ENCODE peak calls at places on chromosome 11, in four cellular contexts. K, E, A and I are unnamed samples.
A peak's percentile ranks its signal among the peaks of the same experiment; 100 is the strongest.

GRCh38 chr11:15074206-15075161 is 1.1 kb downstream of the CALCB start:
- DNase-seq in K (peak; percentile 93), E (peak; percentile 90), A (peak; percentile 75), I (peak; percentile 96)

GRCh38 chr11:8567597-8568198 is 26.3 kb downstream of the STK33 start:
- DNase-seq in K (no peak), A (no peak), E (no peak), I (no peak)

GRCh38 chr11:44785856-44786606 is 59.3 kb downstream of the TSPAN18 start:
- DNase-seq in K (peak; percentile 51), A (no peak), E (no peak), I (no peak)

GRCh38 chr11:73729594-73730206 is 31.2 kb downstream of the RAB6A start:
- DNase-seq in A (no peak), E (no peak), K (no peak), I (no peak)

GRCh38 chr11:64859542-64860414 is 15.3 kb upstream of the CDC42BPG start:
- DNase-seq in E (no peak), K (peak; percentile 88), A (no peak), I (no peak)

GRCh38 chr11:119448380-119448779 is 25.4 kb upstream of the THY1 start:
- DNase-seq in K (no peak), A (no peak), E (no peak), I (no peak)

GRCh38 chr11:111162306-111162705 is 83.2 kb upstream of the POU2AF2 start:
- DNase-seq in K (no peak), E (no peak), A (no peak), I (no peak)

GRCh38 chr11:77267910-77268309 is 33.6 kb downstream of the GDPD4 start:
- DNase-seq in A (peak; percentile 27), E (no peak), K (no peak), I (no peak)

GRCh38 chr11:104487035-104487775 is 323.3 kb upstream of the PDGFD start:
- DNase-seq in K (no peak), E (no peak), A (peak; percentile 40), I (no peak)

GRCh38 chr11:133052537-133052936 is 479.8 kb downstream of the OPCML start:
- DNase-seq in E (peak; percentile 89), A (no peak), K (no peak), I (no peak)

GRCh38 chr11:58921778-58922390 is 17.4 kb upstream of the GLYATL1 start:
- DNase-seq in K (no peak), A (no peak), E (no peak), I (peak; percentile 31)

GRCh38 chr11:27861706-27862430 is 161.6 kb upstream of the BDNF start:
- DNase-seq in K (no peak), E (no peak), A (peak; percentile 83), I (no peak)

GRCh38 chr11:4125141-4125540 is 30.5 kb downstream of the RRM1 start:
- DNase-seq in A (peak; percentile 32), E (no peak), K (no peak), I (no peak)

GRCh38 chr11:72209101-72209500 is 7.5 kb upstream of the FOLR2 start:
- DNase-seq in A (no peak), E (no peak), K (no peak), I (no peak)

GRCh38 chr11:17801166-17801565 is 66.6 kb downstream of the KCNC1 start:
- DNase-seq in K (no peak), E (no peak), A (no peak), I (no peak)

GRCh38 chr11:110478410-110478809 is 48.7 kb downstream of the FDX1 start:
- DNase-seq in E (no peak), A (no peak), K (no peak), I (no peak)

GRCh38 chr11:3971756-3972404 is 116.4 kb downstream of the STIM1 start:
- DNase-seq in E (no peak), K (no peak), A (no peak), I (no peak)

GRCh38 chr11:86815726-86816125 is 15.4 kb downstream of the PRSS23 start:
- DNase-seq in K (no peak), E (no peak), A (no peak), I (no peak)

GRCh38 chr11:47051217-47051616 is 114.7 kb downstream of the CSTPP1 start:
- DNase-seq in E (no peak), A (no peak), K (no peak), I (no peak)

GRCh38 chr11:2913029-2913431 is 16.2 kb downstream of the PHLDA2 start:
- DNase-seq in E (no peak), A (peak; percentile 58), K (no peak), I (no peak)

GRCh38 chr11:106197438-106197837 is 120.0 kb downstream of the AASDHPPT start:
- DNase-seq in E (no peak), K (no peak), A (no peak), I (no peak)

GRCh38 chr11:11558826-11559225 is 63.0 kb downstream of the GALNT18 start:
- DNase-seq in E (no peak), K (no peak), A (no peak), I (no peak)

GRCh38 chr11:33804471-33804870 is 30.2 kb upstream of the FBXO3 start:
- DNase-seq in E (no peak), K (no peak), A (no peak), I (no peak)

GRCh38 chr11:41281131-41281742 is 178.2 kb downstream of the LRRC4C start:
- DNase-seq in K (no peak), E (no peak), A (peak; percentile 50), I (no peak)

GRCh38 chr11:29120329-29120695 is 896.5 kb downstream of the KCNA4 start:
- DNase-seq in E (no peak), K (no peak), A (no peak), I (no peak)

GRCh38 chr11:46338988-46339666 is 8.1 kb upstream of the DGKZ start:
- DNase-seq in K (no peak), A (no peak), E (no peak), I (no peak)

GRCh38 chr11:65041206-65042035 is at the start of gene SAC3D1:
- DNase-seq in A (peak; percentile 14), E (peak; percentile 81), K (no peak), I (peak; percentile 70)

GRCh38 chr11:2368178-2368850 is 8.8 kb upstream of the CD81 start:
- DNase-seq in E (no peak), K (peak; percentile 56), A (no peak), I (no peak)

GRCh38 chr11:44333271-44334218 is 23.6 kb upstream of the ALX4 start:
- DNase-seq in A (peak; percentile 56), E (no peak), K (no peak), I (no peak)

GRCh38 chr11:20623258-20623657 is 23.9 kb downstream of the SLC6A5 start:
- DNase-seq in A (no peak), K (no peak), E (no peak), I (no peak)

GRCh38 chr11:8266246-8267241 is 2.9 kb upstream of the LMO1 start:
- DNase-seq in A (no peak), K (peak; percentile 43), E (peak; percentile 28), I (no peak)

GRCh38 chr11:75031224-75031753 is 42.6 kb downstream of the NEU3 start:
- DNase-seq in E (no peak), K (no peak), A (peak; percentile 92), I (no peak)